ENCODE peak calls at places on chromosomes 16 and 17, in five cellular contexts. One of them, this sample, is unnamed.

GRCh38 chr16:67311607-67312449 is 14.7 kb downstream of the KCTD19 start:
- DNase-seq in colonic mucosa: peak
- DNase-seq in left ventricle myocardium superior: no peak
- DNase-seq in naive B cell: no peak
- DNase-seq in NCI-H1105: no peak
- DNase-seq in this sample: no peak

GRCh38 chr17:34131386-34131785 is 123.7 kb upstream of the CCL2 start:
- DNase-seq in colonic mucosa: no peak
- DNase-seq in left ventricle myocardium superior: peak
- DNase-seq in naive B cell: no peak
- DNase-seq in NCI-H1105: no peak
- DNase-seq in this sample: no peak

GRCh38 chr16:2033057-2033911 is 6.6 kb downstream of the NHERF2 start:
- DNase-seq in colonic mucosa: no peak
- DNase-seq in left ventricle myocardium superior: peak
- DNase-seq in naive B cell: no peak
- DNase-seq in NCI-H1105: no peak
- DNase-seq in this sample: peak

GRCh38 chr16:66660422-66661209 is 35.9 kb downstream of the CMTM4 start:
- DNase-seq in colonic mucosa: peak
- DNase-seq in left ventricle myocardium superior: peak
- DNase-seq in naive B cell: no peak
- DNase-seq in NCI-H1105: peak
- DNase-seq in this sample: peak

GRCh38 chr17:74459622-74460021 is 6.8 kb upstream of the CD300A start:
- DNase-seq in colonic mucosa: no peak
- DNase-seq in left ventricle myocardium superior: no peak
- DNase-seq in naive B cell: no peak
- DNase-seq in NCI-H1105: no peak
- DNase-seq in this sample: no peak

GRCh38 chr16:55248058-55248457 is 75.9 kb upstream of the IRX6 start:
- DNase-seq in colonic mucosa: no peak
- DNase-seq in left ventricle myocardium superior: no peak
- DNase-seq in naive B cell: no peak
- DNase-seq in NCI-H1105: no peak
- DNase-seq in this sample: no peak

GRCh38 chr17:19948100-19948943 is 29.3 kb downstream of the AKAP10 start:
- DNase-seq in colonic mucosa: no peak
- DNase-seq in left ventricle myocardium superior: no peak
- DNase-seq in naive B cell: no peak
- DNase-seq in NCI-H1105: no peak
- DNase-seq in this sample: no peak

GRCh38 chr16:10314811-10315210 is 71.0 kb upstream of the ATF7IP2 start:
- DNase-seq in colonic mucosa: no peak
- DNase-seq in left ventricle myocardium superior: no peak
- DNase-seq in naive B cell: peak
- DNase-seq in NCI-H1105: no peak
- DNase-seq in this sample: no peak

GRCh38 chr17:78375401-78376079 is 2.9 kb upstream of the PGS1 start:
- DNase-seq in colonic mucosa: peak
- DNase-seq in left ventricle myocardium superior: no peak
- DNase-seq in naive B cell: no peak
- DNase-seq in NCI-H1105: no peak
- DNase-seq in this sample: peak

GRCh38 chr16:66261826-66262225 is 104.7 kb upstream of the CDH5 start:
- DNase-seq in colonic mucosa: no peak
- DNase-seq in left ventricle myocardium superior: no peak
- DNase-seq in naive B cell: no peak
- DNase-seq in NCI-H1105: no peak
- DNase-seq in this sample: no peak

GRCh38 chr16:85528528-85529387 is 84.4 kb upstream of the GSE1 start:
- DNase-seq in colonic mucosa: no peak
- DNase-seq in left ventricle myocardium superior: no peak
- DNase-seq in naive B cell: peak
- DNase-seq in NCI-H1105: no peak
- DNase-seq in this sample: no peak

GRCh38 chr16:75491876-75492275 is 3.4 kb downstream of the CHST6 start:
- DNase-seq in colonic mucosa: no peak
- DNase-seq in left ventricle myocardium superior: no peak
- DNase-seq in naive B cell: no peak
- DNase-seq in NCI-H1105: peak
- DNase-seq in this sample: no peak

GRCh38 chr17:14619821-14620220 is 318.9 kb downstream of the HS3ST3B1 start:
- DNase-seq in colonic mucosa: no peak
- DNase-seq in left ventricle myocardium superior: no peak
- DNase-seq in naive B cell: no peak
- DNase-seq in NCI-H1105: no peak
- DNase-seq in this sample: no peak

GRCh38 chr16:20851601-20852000 is 45.3 kb downstream of the REXO5 start:
- DNase-seq in colonic mucosa: peak
- DNase-seq in left ventricle myocardium superior: peak
- DNase-seq in naive B cell: no peak
- DNase-seq in NCI-H1105: no peak
- DNase-seq in this sample: peak

GRCh38 chr17:63420868-63421680 is 25.0 kb downstream of the CYB561 start:
- DNase-seq in colonic mucosa: no peak
- DNase-seq in left ventricle myocardium superior: no peak
- DNase-seq in naive B cell: no peak
- DNase-seq in NCI-H1105: no peak
- DNase-seq in this sample: no peak

GRCh38 chr17:82835766-82836512 is 3.9 kb downstream of the ZNF750 start:
- DNase-seq in colonic mucosa: no peak
- DNase-seq in left ventricle myocardium superior: no peak
- DNase-seq in naive B cell: no peak
- DNase-seq in NCI-H1105: peak
- DNase-seq in this sample: peak

GRCh38 chr17:6392609-6393367 is 42.1 kb downstream of the AIPL1 start:
- DNase-seq in colonic mucosa: no peak
- DNase-seq in left ventricle myocardium superior: no peak
- DNase-seq in naive B cell: no peak
- DNase-seq in NCI-H1105: peak
- DNase-seq in this sample: no peak

GRCh38 chr16:58503863-58504688 is 4.1 kb downstream of the NDRG4 start:
- DNase-seq in colonic mucosa: no peak
- DNase-seq in left ventricle myocardium superior: no peak
- DNase-seq in naive B cell: no peak
- DNase-seq in NCI-H1105: no peak
- DNase-seq in this sample: peak

GRCh38 chr17:2400474-2400866 is 390 bp downstream of the MNT start:
- DNase-seq in colonic mucosa: peak
- DNase-seq in left ventricle myocardium superior: peak
- DNase-seq in naive B cell: peak
- DNase-seq in NCI-H1105: peak
- DNase-seq in this sample: peak

GRCh38 chr16:30033270-30033669 is 2.2 kb upstream of the TLCD3B start:
- DNase-seq in colonic mucosa: no peak
- DNase-seq in left ventricle myocardium superior: no peak
- DNase-seq in naive B cell: no peak
- DNase-seq in NCI-H1105: no peak
- DNase-seq in this sample: no peak

GRCh38 chr17:14165672-14166071 is 71.0 kb downstream of the CDRT15 start:
- DNase-seq in colonic mucosa: no peak
- DNase-seq in left ventricle myocardium superior: no peak
- DNase-seq in naive B cell: no peak
- DNase-seq in NCI-H1105: no peak
- DNase-seq in this sample: no peak

GRCh38 chr17:67438669-67439068 is 61.6 kb downstream of the PITPNC1 start:
- DNase-seq in colonic mucosa: no peak
- DNase-seq in left ventricle myocardium superior: no peak
- DNase-seq in naive B cell: no peak
- DNase-seq in NCI-H1105: no peak
- DNase-seq in this sample: no peak

GRCh38 chr17:48290378-48290777 is 139.6 kb downstream of the SKAP1 start:
- DNase-seq in colonic mucosa: no peak
- DNase-seq in left ventricle myocardium superior: no peak
- DNase-seq in naive B cell: no peak
- DNase-seq in NCI-H1105: no peak
- DNase-seq in this sample: no peak

GRCh38 chr17:49817993-49818392 is 29.5 kb downstream of the KAT7 start:
- DNase-seq in colonic mucosa: no peak
- DNase-seq in left ventricle myocardium superior: no peak
- DNase-seq in naive B cell: no peak
- DNase-seq in NCI-H1105: no peak
- DNase-seq in this sample: no peak

GRCh38 chr17:42000399-42001076 is 16.7 kb downstream of the DNAJC7 start:
- DNase-seq in colonic mucosa: no peak
- DNase-seq in left ventricle myocardium superior: no peak
- DNase-seq in naive B cell: no peak
- DNase-seq in NCI-H1105: no peak
- DNase-seq in this sample: no peak

GRCh38 chr16:79182618-79183017 is 417.9 kb downstream of the MAF start:
- DNase-seq in colonic mucosa: no peak
- DNase-seq in left ventricle myocardium superior: no peak
- DNase-seq in naive B cell: no peak
- DNase-seq in NCI-H1105: no peak
- DNase-seq in this sample: no peak

GRCh38 chr17:6995500-6996255 is at the start of gene ALOX12:
- DNase-seq in colonic mucosa: peak
- DNase-seq in left ventricle myocardium superior: peak
- DNase-seq in naive B cell: no peak
- DNase-seq in NCI-H1105: no peak
- DNase-seq in this sample: no peak

GRCh38 chr16:55392701-55393100 is 68.7 kb downstream of the IRX6 start:
- DNase-seq in colonic mucosa: no peak
- DNase-seq in left ventricle myocardium superior: no peak
- DNase-seq in naive B cell: no peak
- DNase-seq in NCI-H1105: no peak
- DNase-seq in this sample: no peak

GRCh38 chr16:76668207-76668725 is 391.1 kb downstream of the CNTNAP4 start:
- DNase-seq in colonic mucosa: no peak
- DNase-seq in left ventricle myocardium superior: no peak
- DNase-seq in naive B cell: no peak
- DNase-seq in NCI-H1105: no peak
- DNase-seq in this sample: no peak

GRCh38 chr16:58299757-58300349 is 5.0 kb upstream of the PRSS54 start:
- DNase-seq in colonic mucosa: no peak
- DNase-seq in left ventricle myocardium superior: no peak
- DNase-seq in naive B cell: no peak
- DNase-seq in NCI-H1105: no peak
- DNase-seq in this sample: no peak

GRCh38 chr17:35934760-35935159 is 4.2 kb upstream of the RDM1 start:
- DNase-seq in colonic mucosa: no peak
- DNase-seq in left ventricle myocardium superior: peak
- DNase-seq in naive B cell: no peak
- DNase-seq in NCI-H1105: no peak
- DNase-seq in this sample: no peak

GRCh38 chr17:49227436-49228261 is 2.9 kb downstream of the PHOSPHO1 start:
- DNase-seq in colonic mucosa: peak
- DNase-seq in left ventricle myocardium superior: peak
- DNase-seq in naive B cell: peak
- DNase-seq in NCI-H1105: peak
- DNase-seq in this sample: peak

GRCh38 chr16:83145297-83145696 is 518.5 kb downstream of the CDH13 start:
- DNase-seq in colonic mucosa: no peak
- DNase-seq in left ventricle myocardium superior: no peak
- DNase-seq in naive B cell: no peak
- DNase-seq in NCI-H1105: peak
- DNase-seq in this sample: no peak

GRCh38 chr16:75096730-75097129 is 19.9 kb downstream of the LDHD start:
- DNase-seq in colonic mucosa: peak
- DNase-seq in left ventricle myocardium superior: no peak
- DNase-seq in naive B cell: no peak
- DNase-seq in NCI-H1105: no peak
- DNase-seq in this sample: no peak

GRCh38 chr17:83136931-83137330 is 57.5 kb downstream of the METRNL start:
- DNase-seq in colonic mucosa: peak
- DNase-seq in left ventricle myocardium superior: no peak
- DNase-seq in naive B cell: no peak
- DNase-seq in NCI-H1105: no peak
- DNase-seq in this sample: peak